ENCODE peak calls at places on chromosome 18, in six cellular contexts. N, T, D, K, R and U are unnamed samples.

GRCh38 chr18:22024924-22025323 is 144.5 kb upstream of the GATA6 start:
- DNase-seq in R (no peak), N (no peak), K (no peak), D (no peak), T (no peak), U (no peak)

GRCh38 chr18:66994790-66995189 is 390.9 kb upstream of the CDH19 start:
- DNase-seq in R (peak), D (no peak), T (no peak), K (no peak), N (no peak), U (no peak)

GRCh38 chr18:79517322-79517721 is 121.6 kb downstream of the NFATC1 start:
- DNase-seq in N (no peak), D (peak), R (no peak), T (no peak), K (no peak), U (no peak)

GRCh38 chr18:79548077-79548450 is 131.5 kb upstream of the CTDP1 start:
- DNase-seq in N (no peak), D (peak), R (no peak), K (no peak), T (no peak), U (no peak)

GRCh38 chr18:27214831-27215230 is 29.7 kb upstream of the CHST9 start:
- DNase-seq in D (no peak), K (no peak), N (no peak), R (no peak), T (peak), U (no peak)

GRCh38 chr18:11136241-11136640 is 13.1 kb downstream of the PIEZO2 start:
- DNase-seq in T (no peak), D (no peak), N (no peak), R (no peak), K (no peak), U (peak)

GRCh38 chr18:53941601-53942335 is 282.7 kb downstream of the MBD2 start:
- DNase-seq in T (peak), R (peak), K (no peak), N (no peak), D (no peak), U (no peak)

GRCh38 chr18:69216390-69216789 is 184.3 kb upstream of the DOK6 start:
- DNase-seq in N (no peak), R (no peak), D (no peak), K (peak), T (no peak), U (no peak)

GRCh38 chr18:8235916-8236315 is 373.3 kb upstream of the RAB12 start:
- DNase-seq in D (no peak), T (no peak), N (no peak), R (no peak), K (no peak), U (no peak)

GRCh38 chr18:49071776-49072175 is 121.0 kb upstream of the SMAD7 start:
- DNase-seq in N (no peak), T (no peak), D (no peak), R (no peak), K (no peak), U (no peak)

GRCh38 chr18:69906765-69907164 is 40.9 kb downstream of the CD226 start:
- DNase-seq in K (no peak), T (no peak), R (no peak), N (no peak), D (no peak), U (no peak)

GRCh38 chr18:78607221-78607620 is 372.4 kb upstream of the SALL3 start:
- DNase-seq in K (no peak), D (no peak), N (no peak), T (no peak), R (no peak), U (no peak)

GRCh38 chr18:63440219-63440618 is 17.9 kb upstream of the VPS4B start:
- DNase-seq in N (no peak), R (peak), D (no peak), T (peak), K (no peak), U (no peak)

GRCh38 chr18:27073404-27073830 is 111.7 kb downstream of the CHST9 start:
- DNase-seq in R (no peak), D (no peak), N (no peak), T (no peak), K (peak), U (no peak)

GRCh38 chr18:22503803-22504202 is 86.1 kb upstream of the CTAGE1 start:
- DNase-seq in R (no peak), T (no peak), N (peak), D (no peak), K (no peak), U (no peak)

GRCh38 chr18:13756261-13756660 is 29.8 kb downstream of the RNMT start:
- DNase-seq in N (no peak), D (no peak), T (no peak), K (no peak), R (no peak), U (no peak)

GRCh38 chr18:22637787-22638186 is 220.1 kb upstream of the CTAGE1 start:
- DNase-seq in R (peak), D (no peak), K (no peak), T (peak), N (no peak), U (peak)

GRCh38 chr18:46321954-46322353 is 217.8 kb downstream of the HAUS1 start:
- DNase-seq in K (no peak), N (no peak), R (peak), T (peak), D (no peak), U (peak)

GRCh38 chr18:50786851-50787250 is 33.0 kb downstream of the MRO start:
- DNase-seq in K (no peak), R (no peak), N (no peak), T (no peak), D (no peak), U (no peak)

GRCh38 chr18:75586576-75586975 is 159.1 kb upstream of the SMIM21 start:
- DNase-seq in N (no peak), R (no peak), K (no peak), D (no peak), T (no peak), U (no peak)

GRCh38 chr18:3653263-3653858 is 203.4 kb downstream of the TGIF1 start:
- DNase-seq in T (no peak), K (no peak), N (no peak), D (no peak), R (no peak), U (peak)

GRCh38 chr18:2948038-2948437 is 64.9 kb downstream of the LPIN2 start:
- DNase-seq in T (peak), R (peak), K (no peak), D (no peak), N (no peak), U (peak)

GRCh38 chr18:10481831-10482230 is 27.4 kb downstream of the APCDD1 start:
- DNase-seq in K (no peak), T (no peak), N (no peak), D (no peak), R (no peak), U (no peak)

GRCh38 chr18:24818069-24818395 is 357.6 kb downstream of the HRH4 start:
- DNase-seq in R (no peak), T (no peak), K (no peak), D (no peak), N (no peak), U (no peak)

GRCh38 chr18:35983818-35984217 is 11.3 kb downstream of the RMP24 start:
- DNase-seq in T (peak), R (no peak), N (no peak), K (no peak), D (no peak), U (no peak)

GRCh38 chr18:73201940-73202339 is 334.2 kb upstream of the NETO1 start:
- DNase-seq in D (no peak), N (no peak), K (no peak), R (peak), T (peak), U (no peak)

GRCh38 chr18:11147962-11148654 is 1.3 kb downstream of the PIEZO2 start:
- DNase-seq in R (no peak), D (no peak), N (no peak), T (no peak), K (no peak), U (no peak)

GRCh38 chr18:21740724-21741510 is at the start of gene MIB1:
- DNase-seq in T (no peak), D (no peak), K (no peak), R (no peak), N (peak), U (peak)

DNA sequence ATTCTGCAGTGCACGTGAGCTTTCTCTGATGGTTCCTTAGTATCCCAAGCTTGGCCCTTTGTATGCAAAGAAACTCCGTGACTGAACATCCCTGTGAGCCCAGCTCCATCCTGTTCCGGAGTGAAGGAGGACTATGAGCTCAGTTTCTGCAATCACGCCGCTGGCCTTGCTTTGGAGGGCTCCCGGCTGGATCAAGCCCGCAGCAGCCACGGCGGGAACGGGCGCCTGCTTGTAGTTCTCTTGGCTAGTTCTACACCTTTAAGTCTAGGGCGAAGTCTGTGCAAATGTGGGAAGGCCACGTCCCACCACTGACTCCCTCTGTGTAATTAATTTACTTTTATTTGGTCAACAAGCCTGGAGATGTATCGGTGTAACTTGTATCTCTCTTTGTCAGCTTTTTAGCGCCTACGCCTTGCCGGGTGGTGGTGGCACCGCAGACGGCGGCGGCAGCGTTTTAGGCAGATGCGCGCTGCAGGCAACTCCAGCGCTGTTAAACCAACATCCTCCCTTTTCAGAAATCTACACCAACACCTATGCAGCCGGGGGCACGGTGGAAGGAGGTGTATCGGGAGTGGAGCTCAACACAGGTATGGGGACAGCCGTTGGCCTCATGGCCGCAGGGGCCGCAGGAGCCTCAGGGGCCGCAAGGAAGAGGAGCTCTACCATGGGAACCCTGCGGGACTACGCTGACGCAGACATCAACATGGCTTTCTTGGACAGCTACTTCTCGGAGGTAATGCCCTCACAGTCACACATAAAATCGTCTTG is 34.3 kb downstream of the DSG4 start:
- DNase-seq in D (no peak), K (no peak), N (no peak), R (no peak), T (no peak), U (no peak)
- H3K4me3 ChIP-seq in D (no peak), K (no peak), N (no peak), R (no peak), T (no peak), U (no peak)

GRCh38 chr18:9417081-9417841 is 58.1 kb upstream of the RALBP1 start:
- DNase-seq in N (no peak), D (no peak), R (no peak), T (peak), K (no peak), U (no peak)
- H3K4me3 ChIP-seq in N (peak), D (no peak), R (no peak), T (no peak), K (no peak), U (no peak)

GRCh38 chr18:23688528-23688927 is 725 bp upstream of the LAMA3 start:
- DNase-seq in R (no peak), T (no peak), N (no peak), K (no peak), D (no peak), U (no peak)

GRCh38 chr18:23689031-23689615 is at the start of gene LAMA3:
- DNase-seq in T (peak), N (peak), R (peak), K (no peak), D (peak), U (peak)

GRCh38 chr18:23690505-23691068 is 1.3 kb downstream of the LAMA3 start:
- DNase-seq in N (no peak), T (no peak), R (peak), K (no peak), D (peak), U (no peak)

GRCh38 chr18:23693849-23694248 is 4.6 kb downstream of the LAMA3 start:
- DNase-seq in K (no peak), N (no peak), D (no peak), T (no peak), R (peak), U (peak)

DNA sequence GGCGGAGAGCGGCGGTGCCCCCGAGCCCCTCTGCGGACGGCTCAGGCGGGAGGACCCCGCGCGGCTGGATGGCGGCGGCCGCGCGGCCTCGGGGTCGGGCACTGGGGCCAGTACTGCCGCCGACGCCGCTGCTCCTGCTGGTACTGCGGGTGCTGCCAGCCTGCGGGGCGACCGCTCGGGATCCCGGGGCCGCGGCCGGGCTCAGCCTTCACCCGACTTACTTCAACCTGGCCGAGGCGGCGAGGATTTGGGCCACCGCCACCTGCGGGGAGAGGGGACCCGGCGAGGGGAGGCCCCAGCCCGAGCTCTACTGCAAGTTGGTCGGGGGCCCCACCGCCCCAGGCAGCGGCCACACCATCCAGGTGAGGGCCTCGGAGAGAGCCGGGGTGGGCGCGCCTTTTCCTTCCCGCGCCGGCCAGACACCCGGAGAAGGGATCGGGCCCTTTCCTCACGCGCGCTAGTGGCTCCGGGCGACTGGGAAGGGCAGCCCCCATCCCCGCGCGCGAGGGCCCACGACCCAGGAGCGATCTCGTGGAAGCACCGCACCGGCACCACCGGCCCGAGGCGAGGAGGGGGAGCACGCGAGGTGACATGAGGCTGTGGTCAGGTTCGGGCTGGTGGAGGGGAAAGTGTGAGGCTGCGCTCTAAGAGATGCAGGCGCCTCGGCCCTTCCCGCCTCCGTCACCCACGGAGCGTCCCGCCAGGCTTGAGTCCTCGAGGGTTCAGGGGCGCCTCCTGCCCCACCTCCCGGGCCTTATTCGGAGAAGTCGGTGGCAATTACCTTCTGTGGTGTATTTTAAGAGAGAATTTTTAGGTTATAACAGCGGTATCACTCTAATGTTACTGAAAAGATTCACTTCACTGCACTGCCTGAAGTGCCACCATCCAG is 607 bp downstream of the LAMA3 start:
- DNase-seq in N (peak), T (no peak), D (peak), R (peak), K (no peak), U (no peak)
- H3K4me3 ChIP-seq in N (peak), T (peak), D (peak), R (peak), K (peak), U (peak)

GRCh38 chr18:5975111-5975622 is 79.8 kb upstream of the TMEM200C start:
- DNase-seq in T (no peak), K (peak), D (no peak), R (peak), N (no peak), U (peak)
- H3K4me3 ChIP-seq in T (no peak), K (peak), D (no peak), R (no peak), N (no peak), U (no peak)

DNA sequence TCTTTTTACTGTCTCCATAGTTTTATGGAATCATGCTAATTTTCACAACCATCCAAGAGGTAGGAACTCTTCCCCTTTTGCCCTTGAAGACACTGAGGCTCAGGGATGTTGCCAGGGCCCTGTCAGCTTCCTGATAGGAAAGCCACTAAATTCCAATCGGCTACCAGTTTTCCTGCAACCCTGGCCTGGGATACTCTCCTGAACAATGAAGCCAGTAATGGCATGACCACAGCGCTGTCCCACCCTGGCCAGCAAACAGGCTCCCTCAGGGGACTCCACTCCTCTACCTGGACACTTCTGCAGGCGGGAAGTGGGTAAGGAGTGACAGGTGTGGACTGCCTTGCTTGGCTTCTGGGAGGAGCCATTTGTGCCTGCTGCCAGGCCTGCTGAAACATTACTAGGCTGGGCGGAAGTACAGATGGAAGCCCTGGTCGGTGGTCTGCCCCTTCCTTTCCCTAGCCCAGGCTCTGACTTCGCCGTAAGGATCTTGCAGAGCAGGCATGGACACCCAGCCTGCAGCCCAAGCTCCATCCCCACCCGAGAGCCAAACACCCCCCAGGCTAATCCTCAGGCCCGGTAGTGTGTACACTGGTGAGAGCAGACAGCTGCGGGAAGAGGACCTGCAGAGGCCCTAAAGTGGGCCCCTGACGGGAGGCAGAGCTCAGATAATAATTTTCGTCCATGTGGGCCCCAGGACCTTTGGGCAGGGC is 78.8 kb upstream of the SMAD2 start:
- DNase-seq in T (no peak), K (no peak), D (no peak), N (peak), R (no peak), U (no peak)
- H3K4me3 ChIP-seq in T (no peak), K (no peak), D (no peak), N (no peak), R (no peak), U (no peak)

DNA sequence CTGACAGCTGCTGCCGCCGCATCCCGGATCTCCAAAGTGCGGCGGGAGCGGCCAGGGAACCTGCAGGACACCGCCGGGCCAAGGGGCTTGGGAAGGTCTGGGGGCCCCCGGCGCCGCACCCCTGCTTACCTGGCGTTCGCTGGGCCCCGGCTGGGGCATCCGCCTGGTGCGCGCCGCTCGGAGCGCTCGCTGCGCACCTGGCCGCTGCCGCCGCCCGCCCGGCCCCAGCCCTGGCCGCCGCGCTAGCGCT is 321 bp downstream of the ATP8B1 start:
- DNase-seq in R (no peak), D (no peak), K (no peak), N (no peak), T (no peak), U (no peak)
- H3K4me3 ChIP-seq in R (peak), D (peak), K (no peak), N (peak), T (peak), U (peak)

GRCh38 chr18:76823574-76823973 is 1.2 kb downstream of the ZNF236 start:
- DNase-seq in D (peak), N (no peak), K (peak), R (no peak), T (peak), U (peak)

GRCh38 chr18:76823166-76823539 is 796 bp downstream of the ZNF236 start:
- DNase-seq in N (no peak), R (no peak), T (no peak), K (no peak), D (peak), U (no peak)

GRCh38 chr18:76824754-76825153 is 2.4 kb downstream of the ZNF236 start:
- DNase-seq in K (no peak), R (no peak), N (no peak), T (no peak), D (no peak), U (no peak)

GRCh38 chr18:76822510-76823165 is at the start of gene ZNF236:
- DNase-seq in K (peak), N (peak), R (peak), D (peak), T (peak), U (peak)

GRCh38 chr18:76824136-76824676 is 1.8 kb downstream of the ZNF236 start:
- DNase-seq in R (no peak), N (no peak), D (no peak), K (no peak), T (no peak), U (no peak)
- H3K4me3 ChIP-seq in R (peak), N (no peak), D (peak), K (peak), T (peak), U (no peak)

GRCh38 chr18:58254873-58255511 is 211.0 kb downstream of the NEDD4L start:
- DNase-seq in T (no peak), N (no peak), R (peak), K (no peak), D (no peak), U (no peak)
- H3K4me3 ChIP-seq in T (no peak), N (no peak), R (no peak), K (no peak), D (no peak), U (no peak)

GRCh38 chr18:55508637-55509036 is 79.4 kb downstream of the TCF4 start:
- DNase-seq in R (no peak), N (no peak), K (no peak), D (no peak), T (no peak), U (no peak)

GRCh38 chr18:55509631-55510372 is 78.2 kb downstream of the TCF4 start:
- DNase-seq in D (no peak), K (peak), R (peak), N (no peak), T (peak), U (peak)

GRCh38 chr18:55513199-55513598 is 74.8 kb downstream of the TCF4 start:
- DNase-seq in R (no peak), T (peak), N (no peak), D (no peak), K (no peak), U (no peak)

GRCh38 chr18:55510809-55511208 is 77.2 kb downstream of the TCF4 start:
- DNase-seq in R (peak), T (peak), K (no peak), N (no peak), D (no peak), U (peak)

GRCh38 chr18:55511277-55511676 is 76.7 kb downstream of the TCF4 start:
- DNase-seq in T (no peak), D (no peak), N (no peak), R (no peak), K (no peak), U (no peak)
- H3K4me3 ChIP-seq in T (no peak), D (no peak), N (no peak), R (peak), K (no peak), U (no peak)